ENCODE peak calls at places on chromosomes 1 and 21, in four cellular contexts. X is WERI-Rb-1, J is left ventricle myocardium inferior, P is psoas muscle. W is an unnamed sample.

GRCh38 chr1:93720931-93721614 is 39.4 kb upstream of the BCAR3 start:
- DNase-seq in P (no peak), X (no peak), J (no peak), W (no peak)

GRCh38 chr1:35708952-35709351 is 9.7 kb downstream of the C1orf216 start:
- DNase-seq in X (no peak), P (no peak), J (no peak), W (no peak)

GRCh38 chr1:211928993-211929637 is 98.6 kb upstream of the LPGAT1 start:
- DNase-seq in J (no peak), X (peak), P (no peak), W (peak)

GRCh38 chr1:203126151-203126865 is 1.2 kb upstream of the ADORA1 start:
- DNase-seq in X (peak), P (no peak), J (no peak), W (no peak)

GRCh38 chr1:209456878-209457277 is 126.6 kb upstream of the CAMK1G start:
- DNase-seq in X (no peak), J (no peak), P (no peak), W (no peak)

GRCh38 chr1:200795151-200795550 is 56.5 kb downstream of the CAMSAP2 start:
- DNase-seq in J (no peak), X (no peak), P (no peak), W (peak)

GRCh38 chr1:231970684-231971083 is 344.1 kb downstream of the DISC1 start:
- DNase-seq in X (no peak), J (no peak), P (no peak), W (no peak)

GRCh38 chr1:32877211-32878110 is 6.7 kb upstream of the FNDC5 start:
- DNase-seq in P (no peak), J (peak), X (no peak), W (no peak)

GRCh38 chr1:189269011-189269410 is 1208.7 kb downstream of the BRINP3 start:
- DNase-seq in X (no peak), J (no peak), P (no peak), W (peak)

GRCh38 chr1:43531453-43531905 is 796 bp downstream of the PTPRF start:
- DNase-seq in J (no peak), X (peak), P (peak), W (no peak)

GRCh38 chr1:38308780-38309179 is 262.2 kb upstream of the POU3F1 start:
- DNase-seq in J (no peak), X (no peak), P (no peak), W (peak)

GRCh38 chr1:23554481-23555224 is 4.6 kb downstream of the ID3 start:
- DNase-seq in J (peak), P (peak), X (peak), W (peak)

GRCh38 chr1:224068458-224068770 is 45.5 kb upstream of the FBXO28 start:
- DNase-seq in P (no peak), X (no peak), J (no peak), W (no peak)

GRCh38 chr1:6987940-6988339 is 202.7 kb downstream of the CAMTA1 start:
- DNase-seq in X (peak), J (no peak), P (no peak), W (no peak)

GRCh38 chr1:8201331-8201861 is 116.5 kb upstream of the SLC45A1 start:
- DNase-seq in P (no peak), X (no peak), J (no peak), W (no peak)

GRCh38 chr1:8203056-8203455 is 114.9 kb upstream of the SLC45A1 start:
- DNase-seq in J (no peak), P (no peak), X (no peak), W (no peak)

GRCh38 chr1:8202182-8202905 is 115.6 kb upstream of the SLC45A1 start:
- DNase-seq in J (peak), X (peak), P (peak), W (no peak)

GRCh38 chr1:8204823-8205222 is 113.1 kb upstream of the SLC45A1 start:
- DNase-seq in J (no peak), X (no peak), P (no peak), W (no peak)

GRCh38 chr1:8203551-8203950 is 114.4 kb upstream of the SLC45A1 start:
- DNase-seq in J (no peak), X (no peak), P (no peak), W (no peak)
- H3K27ac ChIP-seq in J (no peak), X (no peak), P (no peak), W (no peak)

GRCh38 chr1:245588250-245588649 is 433.5 kb downstream of the KIF26B start:
- DNase-seq in J (no peak), P (no peak), X (no peak), W (no peak)

GRCh38 chr1:245587435-245588105 is 432.8 kb downstream of the KIF26B start:
- DNase-seq in J (no peak), P (no peak), X (no peak), W (no peak)

GRCh38 chr1:245583081-245583480 is 428.3 kb downstream of the KIF26B start:
- DNase-seq in J (no peak), P (no peak), X (no peak), W (no peak)

GRCh38 chr1:245583575-245584330 is 429.0 kb downstream of the KIF26B start:
- DNase-seq in P (no peak), X (no peak), J (no peak), W (no peak)

DNA sequence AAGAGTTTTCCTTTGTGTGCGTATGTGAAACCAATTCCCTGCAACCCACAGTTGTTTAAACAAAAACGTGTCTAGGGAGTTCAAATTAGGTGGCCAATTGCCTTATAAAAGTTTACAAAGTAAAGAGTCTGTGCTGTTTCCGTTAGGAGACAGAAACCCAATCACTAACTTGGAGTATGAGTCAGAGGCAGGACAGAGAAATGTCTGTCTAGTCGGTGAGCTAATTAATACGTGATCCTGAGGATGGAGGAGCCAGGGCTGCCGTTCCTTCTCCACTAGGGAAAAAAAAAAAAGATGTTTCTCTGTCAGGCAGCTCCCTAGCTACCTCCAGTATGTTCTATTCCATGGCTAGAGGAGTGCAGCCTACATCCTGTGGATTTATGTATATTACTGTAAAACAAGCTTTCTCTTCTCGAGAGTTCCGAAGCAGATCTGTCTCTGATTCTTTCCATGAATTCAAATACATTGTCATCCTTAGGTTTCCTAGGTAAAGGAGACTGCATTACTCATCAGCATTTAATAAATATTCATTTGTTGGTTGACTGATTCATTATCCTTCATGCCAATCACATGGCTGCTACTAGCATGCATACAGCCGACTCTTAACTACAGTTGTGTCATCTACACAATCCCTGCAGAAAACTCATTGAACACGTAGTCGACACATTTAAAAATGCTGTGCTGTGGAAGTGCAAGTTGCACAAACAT is 430.6 kb downstream of the KIF26B start:
- DNase-seq in X (no peak), P (no peak), J (no peak), W (peak)
- TF ChIP-seq CTCF in X (no peak), P (no peak), J (no peak), W (no peak)

GRCh38 chr21:41991659-41992058 is 18.5 kb downstream of the ZBTB21 start:
- DNase-seq in J (no peak), X (no peak), P (no peak), W (no peak)

GRCh38 chr21:41983229-41983628 is 26.9 kb downstream of the ZBTB21 start:
- DNase-seq in X (no peak), J (no peak), P (no peak), W (no peak)

GRCh38 chr21:41985662-41986416 is 24.3 kb downstream of the ZBTB21 start:
- DNase-seq in X (no peak), J (no peak), P (no peak), W (no peak)

GRCh38 chr21:41992576-41992975 is 17.6 kb downstream of the ZBTB21 start:
- DNase-seq in J (no peak), X (no peak), P (no peak), W (no peak)

DNA sequence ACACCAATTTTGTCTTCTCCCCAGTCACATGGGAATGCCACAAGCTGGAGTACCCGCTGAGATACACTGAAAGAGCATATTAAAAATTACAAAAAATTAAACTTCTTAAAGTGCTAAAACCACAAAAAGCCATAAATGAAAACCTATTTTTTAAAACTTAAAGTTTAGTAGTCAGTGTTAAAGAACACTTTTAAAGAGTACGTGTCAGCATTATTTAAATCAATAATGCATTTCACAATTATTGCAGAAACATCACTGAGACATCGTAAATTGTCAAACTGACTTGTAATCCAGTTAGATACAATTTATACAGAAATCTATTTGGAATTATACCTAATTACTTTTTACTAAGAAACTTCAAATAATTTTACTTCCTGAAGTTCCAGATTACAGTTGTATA is 22.9 kb downstream of the ZBTB21 start:
- DNase-seq in P (no peak), X (no peak), J (no peak), W (no peak)
- H3K27ac ChIP-seq in P (no peak), X (no peak), J (no peak), W (no peak)

DNA sequence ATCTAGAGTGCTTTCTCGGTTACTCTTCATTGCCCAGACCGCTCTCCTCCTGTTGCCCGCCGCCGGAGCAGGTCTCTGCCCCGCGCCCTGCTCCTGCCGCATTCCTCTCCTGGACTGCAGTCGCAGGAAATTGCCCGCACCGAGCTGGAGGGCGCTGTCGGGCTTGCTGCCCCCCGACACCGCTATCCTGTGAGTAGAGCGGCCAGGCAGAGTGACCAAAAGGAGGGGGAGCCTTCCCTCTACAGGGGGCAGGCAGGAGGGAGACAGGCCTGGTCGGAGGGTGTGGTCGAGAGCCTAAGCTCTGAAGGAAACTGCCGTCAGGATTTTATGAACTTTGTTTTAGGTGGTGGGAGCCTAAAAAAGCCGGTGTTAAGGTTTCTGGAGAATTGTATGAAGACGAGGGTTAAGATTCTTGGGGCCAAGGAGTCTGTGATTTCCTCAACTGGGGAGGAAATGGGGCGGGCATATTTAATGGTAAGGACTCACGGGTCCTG is 506 bp downstream of the LRIG2 start:
- DNase-seq in J (peak), P (peak), X (peak), W (no peak)
- TF ChIP-seq CTCF in J (no peak), P (peak), X (peak), W (peak)

GRCh38 chr1:230083746-230084407 is 16.8 kb downstream of the GALNT2 start:
- DNase-seq in P (no peak), X (no peak), J (no peak), W (no peak)
- H3K27ac ChIP-seq in P (peak), X (peak), J (no peak), W (peak)

DNA sequence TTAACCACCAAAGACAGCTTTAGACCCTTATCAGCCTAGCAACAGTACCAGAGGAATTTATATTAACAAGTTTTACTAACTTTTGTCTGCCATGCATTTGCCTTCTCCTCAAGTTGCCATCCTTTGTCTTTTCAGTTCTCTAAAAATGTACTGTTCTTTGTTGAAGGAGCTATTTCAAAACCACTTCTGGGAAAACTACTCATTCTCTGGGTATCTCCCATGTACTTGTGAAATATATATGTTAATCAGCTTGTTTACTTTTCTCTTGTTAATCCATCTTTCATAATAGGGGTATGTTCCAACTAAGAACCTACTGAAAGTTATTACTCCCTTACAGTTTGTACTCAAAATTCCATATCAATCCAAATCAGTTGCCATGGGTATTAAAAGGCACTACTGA is 16.3 kb downstream of the DPYD start:
- DNase-seq in J (no peak), X (no peak), P (no peak), W (no peak)
- TF ChIP-seq CTCF in J (no peak), X (no peak), P (no peak), W (no peak)

GRCh38 chr1:153228481-153228880 is 11.1 kb downstream of the PRR9 start:
- DNase-seq in J (no peak), P (no peak), X (no peak), W (no peak)
- H3K27ac ChIP-seq in J (no peak), P (no peak), X (no peak), W (no peak)

GRCh38 chr1:230639714-230640209 is 2.5 kb upstream of the COG2 start:
- DNase-seq in J (no peak), P (no peak), X (no peak), W (no peak)

GRCh38 chr1:230642263-230642959 is at the start of gene COG2:
- DNase-seq in X (peak), J (peak), P (peak), W (peak)

GRCh38 chr1:230643887-230644286 is 1.6 kb downstream of the COG2 start:
- DNase-seq in P (no peak), J (no peak), X (no peak), W (no peak)

GRCh38 chr1:230641346-230641745 is 935 bp upstream of the COG2 start:
- DNase-seq in X (no peak), J (no peak), P (no peak), W (peak)

GRCh38 chr1:230641900-230642262 is 400 bp upstream of the COG2 start:
- DNase-seq in P (no peak), J (no peak), X (no peak), W (no peak)
- TF ChIP-seq CTCF in P (no peak), J (no peak), X (no peak), W (no peak)

W was measured in foreskin keratinocyte.